ENCODE peak calls at places on chromosomes 3 and 15, in seven cellular contexts. A is RWPE1; S is colonic mucosa; M is psoas muscle; N is CD8-positive, alpha-beta T cell; G is H9; K is lung. O is an unnamed sample.

GRCh38 chr3:137514853-137515252 is 249.3 kb upstream of the SOX14 start:
- DNase-seq in N (no peak), A (no peak), G (no peak), K (no peak), M (no peak), S (no peak), O (no peak)

GRCh38 chr15:52010633-52011595 is 8.1 kb upstream of the MAPK6 start:
- DNase-seq in A (peak; percentile 74), G (no peak), N (no peak), K (peak; percentile 55), M (peak; percentile 60), S (no peak), O (no peak)

GRCh38 chr3:150293401-150294001 is 114.6 kb upstream of the TSC22D2 start:
- DNase-seq in S (no peak), K (no peak), N (no peak), M (no peak), A (no peak), G (no peak), O (no peak)

GRCh38 chr3:129429597-129429996 is 1.2 kb upstream of the EFCAB12 start:
- DNase-seq in N (no peak), S (no peak), M (no peak), G (peak; percentile 64), A (no peak), K (no peak), O (no peak)

GRCh38 chr15:29465816-29466215 is 196.2 kb upstream of the NSMCE3 start:
- DNase-seq in G (no peak), A (no peak), N (no peak), K (no peak), S (no peak), M (no peak), O (no peak)

GRCh38 chr15:37035349-37035748 is 65.0 kb downstream of the MEIS2 start:
- DNase-seq in G (no peak), N (no peak), S (no peak), M (no peak), A (no peak), K (no peak), O (no peak)

GRCh38 chr15:89052474-89052873 is 35.8 kb upstream of the ABHD2 start:
- DNase-seq in N (no peak), S (no peak), A (no peak), M (no peak), G (no peak), K (no peak), O (no peak)

GRCh38 chr3:5054098-5054497 is 68.0 kb upstream of the ARL8B start:
- DNase-seq in G (no peak), K (no peak), S (no peak), A (no peak), M (no peak), N (no peak), O (no peak)

GRCh38 chr3:7328339-7328738 is 467.4 kb downstream of the GRM7 start:
- DNase-seq in G (no peak), K (no peak), S (peak; percentile 19), N (no peak), M (no peak), A (no peak), O (no peak)

GRCh38 chr15:35329521-35329921 is 216.4 kb downstream of the DPH6 start:
- DNase-seq in A (no peak), M (no peak), G (no peak), K (no peak), S (no peak), N (no peak), O (no peak)

GRCh38 chr15:100966997-100967396 is 47.8 kb downstream of the LRRK1 start:
- DNase-seq in N (no peak), S (no peak), A (no peak), G (no peak), M (no peak), K (no peak), O (no peak)

GRCh38 chr3:32258869-32259268 is 20.4 kb downstream of the CMTM8 start:
- DNase-seq in N (no peak), K (peak; percentile 22), M (no peak), A (no peak), G (no peak), S (no peak), O (no peak)

GRCh38 chr3:107431048-107431297 is 53.7 kb downstream of the CCDC54 start:
- DNase-seq in G (no peak), S (no peak), K (peak; percentile 32), N (peak; percentile 2), A (no peak), M (no peak), O (no peak)

GRCh38 chr3:120741837-120742197 is 499 bp downstream of the RABL3 start:
- DNase-seq in S (no peak), A (peak; percentile 19), K (no peak), M (no peak), G (no peak), N (no peak), O (no peak)

GRCh38 chr3:143751643-143752178 is 96.6 kb downstream of the SLC9A9 start:
- DNase-seq in S (no peak), G (no peak), N (peak; percentile 4), A (no peak), M (no peak), K (no peak), O (no peak)

GRCh38 chr3:127531821-127532220 is 58.7 kb downstream of the TPRA1 start:
- DNase-seq in K (no peak), M (no peak), A (no peak), G (no peak), S (peak; percentile 5), N (no peak), O (no peak)

GRCh38 chr3:65153850-65154512 is 466.2 kb upstream of the ADAMTS9 start:
- DNase-seq in K (no peak), G (peak; percentile 45), S (no peak), N (no peak), A (no peak), M (no peak), O (no peak)

GRCh38 chr3:27637346-27638000 is 84.7 kb downstream of the EOMES start:
- DNase-seq in K (no peak), S (no peak), N (no peak), A (no peak), M (no peak), G (no peak), O (no peak)

GRCh38 chr3:48564022-48564421 is 441 bp upstream of the UCN2 start:
- DNase-seq in A (peak; percentile 70), M (peak; percentile 67), K (peak; percentile 58), S (peak; percentile 32), G (no peak), N (peak; percentile 38), O (no peak)

GRCh38 chr15:33985751-33986150 is 17.5 kb downstream of the CHRM5 start:
- DNase-seq in M (no peak), N (no peak), K (no peak), S (no peak), A (no peak), G (no peak), O (no peak)

GRCh38 chr3:107222927-107223326 is 154.3 kb upstream of the CCDC54 start:
- DNase-seq in S (no peak), A (no peak), K (no peak), N (no peak), M (no peak), G (no peak), O (no peak)

GRCh38 chr3:124853446-124853845 is 33.7 kb downstream of the ITGB5 start:
- DNase-seq in G (no peak), A (no peak), M (no peak), S (no peak), N (no peak), K (no peak), O (no peak)
- TF ChIP-seq CTCF in G (no peak), A (no peak), M (no peak), S (no peak), N (no peak), K (no peak), O (no peak)

GRCh38 chr3:171959532-171960044 is 79.8 kb upstream of the FNDC3B start:
- DNase-seq in A (no peak), N (no peak), K (no peak), M (no peak), G (no peak), S (peak; percentile 60), O (no peak)
- H3K27ac ChIP-seq in A (no peak overlapping the region), N (no peak overlapping the region), K (no peak overlapping the region), M (no peak overlapping the region), G (no peak overlapping the region), S (peak overlapping the region; percentile 59), O (no peak overlapping the region)

GRCh38 chr3:118863731-118864322 is 170.8 kb downstream of the IGSF11 start:
- DNase-seq in K (no peak), N (no peak), G (peak; percentile 71), S (no peak), M (no peak), A (no peak), O (no peak)
- TF ChIP-seq CTCF in K (no peak), N (no peak), G (peak; percentile 62), S (no peak), M (no peak), A (peak; percentile 12), O (no peak)

GRCh38 chr3:49902511-49903345 is 945 bp downstream of the MST1R start:
- DNase-seq in S (peak; percentile 24), K (no peak), N (no peak), A (no peak), M (no peak), G (no peak), O (no peak)
- H3K27ac ChIP-seq in S (peak overlapping the region; percentile 86), K (peak overlapping the region; percentile 82), N (no peak overlapping the region), A (peak overlapping the region; percentile 100), M (no peak overlapping the region), G (no peak overlapping the region), O (no peak overlapping the region)

DNA sequence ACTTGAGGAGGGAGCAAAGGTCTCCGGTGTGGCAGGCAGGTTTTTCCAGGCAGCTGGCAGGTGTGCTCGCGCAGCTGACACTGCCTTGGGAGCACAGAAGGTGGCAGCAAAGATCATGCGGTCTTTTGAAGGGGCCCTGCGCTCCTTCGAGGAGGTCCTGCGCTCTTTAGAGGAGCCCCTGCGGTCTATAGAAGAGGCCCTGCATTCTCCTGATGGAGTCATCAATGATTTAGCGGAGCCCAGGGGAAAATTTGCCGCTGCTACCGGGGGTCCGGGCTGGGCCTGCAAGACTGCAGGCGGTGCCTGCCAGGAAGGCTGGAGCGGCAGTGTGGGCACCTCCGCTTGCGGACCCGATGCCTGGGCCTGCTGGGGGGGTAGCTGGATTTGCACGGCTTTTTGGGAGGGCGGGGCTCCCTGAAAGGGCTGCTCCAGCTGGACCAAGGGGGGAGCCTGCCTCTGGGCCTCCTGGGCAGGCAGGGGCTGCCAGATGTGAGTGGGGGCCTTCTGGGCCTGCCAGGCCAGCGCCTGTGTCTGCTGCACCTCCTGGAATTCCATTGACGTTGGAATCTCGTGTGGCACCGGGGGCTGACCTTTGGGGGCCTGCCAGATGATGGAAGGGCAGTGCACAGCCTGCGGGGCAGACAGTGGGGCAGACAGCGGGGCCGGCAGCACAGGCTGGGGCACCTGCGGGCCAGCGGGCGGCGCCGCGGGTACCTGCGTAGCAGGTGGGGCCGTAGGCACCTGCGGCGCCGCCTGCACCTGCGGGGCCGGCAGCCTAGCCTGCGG is 2.1 kb downstream of the MAGEL2 start:
- DNase-seq in N (no peak), G (peak; percentile 62), K (no peak), A (no peak), M (no peak), S (peak; percentile 35), O (no peak)
- TF ChIP-seq CTCF in N (no peak), G (peak; percentile 60), K (no peak), A (no peak), M (no peak), S (no peak), O (no peak)

O was measured in heart right ventricle.